ENCODE peak calls at places on chromosomes 5 and 9, in nine cellular contexts. One of them, this sample, is unnamed.
A peak's percentile ranks its signal among the peaks of the same experiment; 100 is the strongest.

GRCh38 chr5:175710361-175710760 is 52.5 kb downstream of the HRH2 start:
- DNase-seq in iPS DF 19.7: no peak
- DNase-seq in substantia nigra: no peak
- DNase-seq in NCI-H1105: no peak
- DNase-seq in progenitor cell of endocrine pancreas: no peak
- DNase-seq in ACHN: no peak
- DNase-seq in nephron progenitor cell: no peak
- DNase-seq in NCI-H748 treated with DMSO at 0.1 percent for 48 hours: no peak
- DNase-seq in astrocyte: no peak
- DNase-seq in this sample: no peak

GRCh38 chr9:72894342-72894741 is 58.5 kb downstream of the ALDH1A1 start:
- DNase-seq in iPS DF 19.7: no peak
- DNase-seq in substantia nigra: no peak
- DNase-seq in NCI-H1105: no peak
- DNase-seq in progenitor cell of endocrine pancreas: no peak
- DNase-seq in ACHN: no peak
- DNase-seq in nephron progenitor cell: no peak
- DNase-seq in NCI-H748 treated with DMSO at 0.1 percent for 48 hours: no peak
- DNase-seq in astrocyte: peak; percentile 78
- DNase-seq in this sample: peak; percentile 72

GRCh38 chr5:6676702-6677101 is 36.5 kb upstream of the TENT4A start:
- DNase-seq in iPS DF 19.7: no peak
- DNase-seq in substantia nigra: no peak
- DNase-seq in NCI-H1105: no peak
- DNase-seq in progenitor cell of endocrine pancreas: no peak
- DNase-seq in ACHN: no peak
- DNase-seq in nephron progenitor cell: no peak
- DNase-seq in NCI-H748 treated with DMSO at 0.1 percent for 48 hours: no peak
- DNase-seq in astrocyte: no peak
- DNase-seq in this sample: no peak

GRCh38 chr5:174311531-174312269 is 266.2 kb downstream of the NSG2 start:
- DNase-seq in iPS DF 19.7: no peak
- DNase-seq in substantia nigra: peak; percentile 45
- DNase-seq in NCI-H1105: peak; percentile 52
- DNase-seq in progenitor cell of endocrine pancreas: peak; percentile 83
- DNase-seq in ACHN: peak; percentile 36
- DNase-seq in nephron progenitor cell: peak; percentile 94
- DNase-seq in NCI-H748 treated with DMSO at 0.1 percent for 48 hours: peak; percentile 65
- DNase-seq in astrocyte: no peak
- DNase-seq in this sample: no peak

GRCh38 chr9:126474786-126475485 is 138.8 kb upstream of the LMX1B start:
- DNase-seq in iPS DF 19.7: no peak
- DNase-seq in substantia nigra: no peak
- DNase-seq in NCI-H1105: no peak
- DNase-seq in progenitor cell of endocrine pancreas: no peak
- DNase-seq in ACHN: peak; percentile 35
- DNase-seq in nephron progenitor cell: no peak
- DNase-seq in NCI-H748 treated with DMSO at 0.1 percent for 48 hours: no peak
- DNase-seq in astrocyte: peak; percentile 95
- DNase-seq in this sample: no peak

GRCh38 chr9:133290751-133291302 is 15.8 kb upstream of the ABO start:
- DNase-seq in iPS DF 19.7: no peak
- DNase-seq in substantia nigra: no peak
- DNase-seq in NCI-H1105: no peak
- DNase-seq in progenitor cell of endocrine pancreas: no peak
- DNase-seq in ACHN: no peak
- DNase-seq in nephron progenitor cell: no peak
- DNase-seq in NCI-H748 treated with DMSO at 0.1 percent for 48 hours: no peak
- DNase-seq in astrocyte: no peak
- DNase-seq in this sample: no peak

GRCh38 chr9:98751210-98751609 is 42.5 kb upstream of the GABBR2 start:
- DNase-seq in iPS DF 19.7: no peak
- DNase-seq in substantia nigra: no peak
- DNase-seq in NCI-H1105: no peak
- DNase-seq in progenitor cell of endocrine pancreas: no peak
- DNase-seq in ACHN: no peak
- DNase-seq in nephron progenitor cell: no peak
- DNase-seq in NCI-H748 treated with DMSO at 0.1 percent for 48 hours: no peak
- DNase-seq in astrocyte: no peak
- DNase-seq in this sample: no peak

GRCh38 chr9:129473523-129474244 is 147.2 kb downstream of the C9orf50 start:
- DNase-seq in iPS DF 19.7: no peak
- DNase-seq in substantia nigra: no peak
- DNase-seq in NCI-H1105: no peak
- DNase-seq in progenitor cell of endocrine pancreas: no peak
- DNase-seq in ACHN: no peak
- DNase-seq in nephron progenitor cell: no peak
- DNase-seq in NCI-H748 treated with DMSO at 0.1 percent for 48 hours: no peak
- DNase-seq in astrocyte: peak; percentile 68
- DNase-seq in this sample: peak; percentile 77

GRCh38 chr5:120552638-120553037 is 88.5 kb downstream of the PRR16 start:
- DNase-seq in iPS DF 19.7: no peak
- DNase-seq in substantia nigra: no peak
- DNase-seq in NCI-H1105: no peak
- DNase-seq in progenitor cell of endocrine pancreas: no peak
- DNase-seq in ACHN: no peak
- DNase-seq in nephron progenitor cell: no peak
- DNase-seq in NCI-H748 treated with DMSO at 0.1 percent for 48 hours: no peak
- DNase-seq in astrocyte: peak; percentile 60
- DNase-seq in this sample: no peak

GRCh38 chr5:37770791-37771190 is 69.0 kb downstream of the GDNF start:
- DNase-seq in iPS DF 19.7: no peak
- DNase-seq in substantia nigra: no peak
- DNase-seq in NCI-H1105: no peak
- DNase-seq in progenitor cell of endocrine pancreas: no peak
- DNase-seq in ACHN: no peak
- DNase-seq in nephron progenitor cell: no peak
- DNase-seq in NCI-H748 treated with DMSO at 0.1 percent for 48 hours: no peak
- DNase-seq in astrocyte: peak; percentile 53
- DNase-seq in this sample: no peak

GRCh38 chr5:168106008-168106761 is 185.3 kb upstream of the WWC1 start:
- DNase-seq in iPS DF 19.7: no peak
- DNase-seq in substantia nigra: no peak
- DNase-seq in NCI-H1105: no peak
- DNase-seq in progenitor cell of endocrine pancreas: no peak
- DNase-seq in ACHN: peak; percentile 87
- DNase-seq in nephron progenitor cell: no peak
- DNase-seq in NCI-H748 treated with DMSO at 0.1 percent for 48 hours: no peak
- DNase-seq in astrocyte: peak; percentile 93
- DNase-seq in this sample: no peak

GRCh38 chr9:136284951-136285350 is 18.9 kb downstream of the CCDC187 start:
- DNase-seq in iPS DF 19.7: no peak
- DNase-seq in substantia nigra: no peak
- DNase-seq in NCI-H1105: no peak
- DNase-seq in progenitor cell of endocrine pancreas: no peak
- DNase-seq in ACHN: no peak
- DNase-seq in nephron progenitor cell: no peak
- DNase-seq in NCI-H748 treated with DMSO at 0.1 percent for 48 hours: no peak
- DNase-seq in astrocyte: no peak
- DNase-seq in this sample: no peak

GRCh38 chr5:65480306-65480865 is 1.3 kb downstream of the ADAMTS6 start:
- DNase-seq in iPS DF 19.7: no peak
- DNase-seq in substantia nigra: no peak
- DNase-seq in NCI-H1105: no peak
- DNase-seq in progenitor cell of endocrine pancreas: no peak
- DNase-seq in ACHN: peak; percentile 70
- DNase-seq in nephron progenitor cell: peak; percentile 26
- DNase-seq in NCI-H748 treated with DMSO at 0.1 percent for 48 hours: peak; percentile 40
- DNase-seq in astrocyte: peak; percentile 81
- DNase-seq in this sample: peak; percentile 29

This sample was measured in foreskin melanocyte.